ENCODE peak calls at places on chromosomes 6 and 20, in nine cellular contexts. O, G, U, K, R, E, B, Q and M are unnamed samples.

GRCh38 chr6:153070756-153071155 is 60.3 kb downstream of the RGS17 start:
- DNase-seq in R (no peak), Q (no peak), B (no peak), E (no peak), O (no peak), G (no peak), K (no peak), U (no peak), M (no peak)

GRCh38 chr6:845581-845980 is 152.6 kb upstream of the EXOC2 start:
- DNase-seq in B (no peak), G (no peak), K (no peak), O (no peak), R (no peak), E (no peak), U (no peak), Q (no peak), M (no peak)

GRCh38 chr20:2130062-2130591 is 28.5 kb downstream of the STK35 start:
- DNase-seq in B (no peak), R (no peak), Q (no peak), G (peak; percentile 21), K (no peak), U (no peak), O (no peak), E (peak; percentile 59), M (no peak)

GRCh38 chr6:161436106-161436876 is 162.4 kb upstream of the AGPAT4 start:
- DNase-seq in O (no peak), U (no peak), B (no peak), K (no peak), G (no peak), E (no peak), Q (no peak), R (no peak), M (no peak)

GRCh38 chr6:138832182-138832581 is 36.3 kb downstream of the ECT2L start:
- DNase-seq in K (no peak), E (no peak), Q (no peak), G (no peak), B (no peak), U (no peak), O (no peak), R (no peak), M (no peak)

GRCh38 chr6:40356242-40356910 is 230.8 kb downstream of the LRFN2 start:
- DNase-seq in O (no peak), E (no peak), Q (no peak), K (peak; percentile 13), G (no peak), U (no peak), R (no peak), B (no peak), M (no peak)

GRCh38 chr6:130362128-130362527 is 3.7 kb upstream of the TMEM200A start:
- DNase-seq in U (peak; percentile 9), E (no peak), K (no peak), O (no peak), Q (no peak), G (peak; percentile 10), B (no peak), R (no peak), M (no peak)

GRCh38 chr6:135021310-135022049 is 33.1 kb downstream of the HBS1L start:
- DNase-seq in E (no peak), G (no peak), B (no peak), K (no peak), R (no peak), U (no peak), O (no peak), Q (no peak), M (no peak)

GRCh38 chr6:156988276-156989158 is 211.3 kb downstream of the ARID1B start:
- DNase-seq in K (no peak), G (peak; percentile 17), E (no peak), O (peak; percentile 70), U (peak; percentile 62), R (no peak), B (no peak), Q (no peak), M (peak; percentile 66)

GRCh38 chr6:48325701-48326100 is 214.7 kb upstream of the PTCHD4 start:
- DNase-seq in G (peak; percentile 15), O (no peak), U (no peak), Q (peak; percentile 50), E (no peak), R (no peak), B (no peak), K (no peak), M (no peak)

GRCh38 chr6:25279748-25280616 is 808 bp downstream of the CARMIL1 start:
- DNase-seq in R (peak; percentile 55), K (peak; percentile 7), E (peak; percentile 20), U (no peak), G (no peak), O (peak; percentile 59), B (no peak), Q (no peak), M (no peak)

GRCh38 chr6:158060447-158061360 is 79.0 kb downstream of the SYNJ2 start:
- DNase-seq in G (peak; percentile 94), B (no peak), Q (peak; percentile 94), U (peak; percentile 44), O (peak; percentile 45), K (peak; percentile 99), R (peak; percentile 90), E (no peak), M (peak; percentile 35)

GRCh38 chr6:153879826-153880225 is 159.2 kb upstream of the OPRM1 start:
- DNase-seq in B (no peak), U (no peak), O (peak; percentile 31), K (no peak), R (no peak), Q (no peak), E (no peak), G (no peak), M (no peak)

GRCh38 chr20:51178153-51178552 is 155.2 kb upstream of the KCNG1 start:
- DNase-seq in O (no peak), U (no peak), Q (no peak), R (no peak), K (no peak), B (no peak), E (no peak), G (no peak), M (no peak)

GRCh38 chr6:166676270-166676860 is 49.3 kb upstream of the RPS6KA2 start:
- DNase-seq in R (no peak), Q (no peak), E (no peak), K (no peak), G (no peak), B (no peak), O (no peak), U (no peak), M (no peak)

GRCh38 chr6:38404900-38405556 is 234.7 kb downstream of the BTBD9 start:
- DNase-seq in R (no peak), B (no peak), U (no peak), O (no peak), E (no peak), Q (peak; percentile 7), G (peak; percentile 50), K (no peak), M (no peak)

GRCh38 chr6:117531346-117531745 is 48.9 kb downstream of the DCBLD1 start:
- DNase-seq in B (no peak), U (no peak), Q (no peak), K (peak; percentile 37), E (no peak), O (no peak), R (no peak), G (no peak), M (no peak)

GRCh38 chr20:56698749-56699148 is 69.6 kb downstream of the TFAP2C start:
- DNase-seq in B (no peak), Q (no peak), U (no peak), E (no peak), O (no peak), K (no peak), R (no peak), G (no peak), M (no peak)

GRCh38 chr6:15283986-15284361 is 38.1 kb downstream of the JARID2 start:
- DNase-seq in E (no peak), B (no peak), G (peak; percentile 41), K (no peak), Q (no peak), U (no peak), O (no peak), R (no peak), M (no peak)

GRCh38 chr6:6969761-6970223 is 138.0 kb upstream of the RREB1 start:
- DNase-seq in O (peak; percentile 36), E (no peak), Q (no peak), G (no peak), B (no peak), R (no peak), K (peak; percentile 4), U (no peak), M (no peak)

GRCh38 chr6:169253745-169254238 is at the start of gene THBS2:
- DNase-seq in K (peak; percentile 90), E (no peak), Q (peak; percentile 93), O (no peak), R (no peak), G (peak; percentile 96), B (no peak), U (no peak), M (peak; percentile 3)